ENCODE peak calls at places on chromosomes 4 and X, in four cellular contexts. L is HCT116, B is SK-N-SH, C is H1. K is an unnamed sample.

GRCh38 chr4:84070293-84070692 is 428.8 kb downstream of the NKX6-1 start:
- DNase-seq in L (no peak), B (no peak), C (no peak), K (no peak)

GRCh38 chrX:24242649-24243556 is 71.0 kb downstream of the SUPT20HL2 start:
- DNase-seq in L (no peak), B (no peak), C (no peak), K (peak)

GRCh38 chrX:112008724-112009123 is 73.9 kb downstream of the TRPC5 start:
- DNase-seq in L (no peak), B (no peak), C (no peak), K (no peak)

GRCh38 chr4:114780205-114780604 is 181.6 kb downstream of the UGT8 start:
- DNase-seq in L (peak), B (peak), C (no peak), K (peak)

GRCh38 chrX:39724544-39724943 is 373.2 kb downstream of the BCOR start:
- DNase-seq in L (no peak), B (no peak), C (no peak), K (no peak)

GRCh38 chrX:39813631-39814246 is 284.0 kb downstream of the BCOR start:
- DNase-seq in L (no peak), B (peak), C (no peak), K (no peak)

GRCh38 chr4:1752284-1753041 is 31.1 kb downstream of the TACC3 start:
- DNase-seq in L (no peak), B (no peak), C (no peak), K (no peak)

GRCh38 chrX:10882484-10882883 is 228.6 kb upstream of the HCCS start:
- DNase-seq in L (no peak), B (no peak), C (no peak), K (no peak)

GRCh38 chr4:57612279-57612678 is 502.1 kb upstream of the IGFBP7 start:
- DNase-seq in L (no peak), B (no peak), C (no peak), K (no peak)

GRCh38 chrX:114338870-114339269 is 245.0 kb upstream of the HTR2C start:
- DNase-seq in L (no peak), B (no peak), C (no peak), K (no peak)

GRCh38 chrX:82458207-82458754 is 1049.8 kb upstream of the POU3F4 start:
- DNase-seq in L (no peak), B (no peak), C (no peak), K (no peak)

GRCh38 chr4:11774346-11774745 is 345.7 kb upstream of the HS3ST1 start:
- DNase-seq in L (no peak), B (no peak), C (no peak), K (no peak)

GRCh38 chrX:65990702-65991101 is 49.2 kb downstream of the VSIG4 start:
- DNase-seq in L (no peak), B (no peak), C (no peak), K (no peak)

GRCh38 chr4:105329081-105329480 is 144.8 kb downstream of the PPA2 start:
- DNase-seq in L (no peak), B (no peak), C (no peak), K (no peak)

GRCh38 chrX:49977319-49978090 is 55.1 kb downstream of the CLCN5 start:
- DNase-seq in L (no peak), B (peak), C (no peak), K (peak)

GRCh38 chrX:102339312-102340298 is 92.6 kb downstream of the NXF2 start:
- DNase-seq in L (no peak), B (no peak), C (no peak), K (no peak)

GRCh38 chr4:138910201-138910913 is 105.2 kb upstream of the NOCT start:
- DNase-seq in L (no peak), B (peak), C (no peak), K (peak)

GRCh38 chr4:1674682-1675081 is 9.4 kb downstream of the FAM53A start:
- DNase-seq in L (no peak), B (peak), C (no peak), K (no peak)

GRCh38 chr4:80694178-80694577 is 336.3 kb upstream of the BMP3 start:
- DNase-seq in L (no peak), B (no peak), C (no peak), K (no peak)

GRCh38 chr4:28557755-28558154 is 1697.1 kb downstream of the STIM2 start:
- DNase-seq in L (no peak), B (no peak), C (no peak), K (no peak)

GRCh38 chr4:37555324-37555723 is 130.9 kb downstream of the RELL1 start:
- DNase-seq in L (no peak), B (no peak), C (no peak), K (no peak)

GRCh38 chrX:138858438-138858837 is 146.9 kb upstream of the FGF13 start:
- DNase-seq in L (no peak), B (no peak), C (no peak), K (no peak)

GRCh38 chr4:119939066-119939995 is 127.3 kb downstream of the MAD2L1 start:
- DNase-seq in L (no peak), B (no peak), C (no peak), K (no peak)

GRCh38 chrX:138128025-138128671 is 562.2 kb downstream of the ZIC3 start:
- DNase-seq in L (peak), B (peak), C (peak), K (peak)

GRCh38 chrX:48896611-48897011 is 957 bp downstream of the TIMM17B start:
- DNase-seq in L (no peak), B (no peak), C (no peak), K (peak)

GRCh38 chrX:40149286-40150175 is 51.8 kb upstream of the BCOR start:
- DNase-seq in L (no peak), B (no peak), C (peak), K (no peak)

GRCh38 chr4:76753814-76754213 is 144.1 kb downstream of the SOWAHB start:
- DNase-seq in L (no peak), B (no peak), C (no peak), K (no peak)

GRCh38 chr4:159267023-159267939 is 164.4 kb downstream of the RAPGEF2 start:
- DNase-seq in L (no peak), B (peak), C (no peak), K (no peak)

GRCh38 chr4:74235135-74235534 is 73.1 kb upstream of the EPGN start:
- DNase-seq in L (no peak), B (no peak), C (no peak), K (no peak)

GRCh38 chrX:10178866-10179463 is 22.2 kb downstream of the CLCN4 start:
- DNase-seq in L (no peak), B (no peak), C (no peak), K (no peak)

GRCh38 chr4:158532556-158533231 is 11.0 kb downstream of the RXFP1 start:
- DNase-seq in L (no peak), B (no peak), C (no peak), K (no peak)

GRCh38 chr4:145302725-145303124 is 122.3 kb upstream of the OTUD4 start:
- DNase-seq in L (no peak), B (no peak), C (no peak), K (no peak)

DNA sequence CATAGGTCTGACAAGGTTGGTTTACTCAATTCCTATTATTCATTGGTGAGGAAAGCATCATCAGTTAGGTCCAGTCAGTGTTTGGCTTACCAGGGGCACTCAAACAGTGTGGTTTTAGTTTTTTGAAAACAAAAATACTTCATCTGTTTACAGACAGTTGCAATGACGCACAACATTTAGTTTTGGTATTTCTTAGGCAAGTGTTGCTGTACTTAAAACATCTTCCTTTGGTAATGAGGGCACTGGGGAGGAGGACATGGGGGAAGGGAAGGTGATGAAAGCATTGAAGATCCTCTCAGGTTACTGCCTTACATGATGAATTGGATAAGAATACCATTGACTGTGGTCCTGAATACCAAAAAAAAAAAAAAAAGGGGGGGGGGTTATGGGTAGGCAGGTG is 93.7 kb upstream of the MAOA start:
- DNase-seq in L (no peak), B (no peak), C (no peak), K (no peak)
- TF ChIP-seq JUND in L (no peak), B (no peak), C (no peak), K (no peak)

GRCh38 chrX:69079278-69079677 is 86.0 kb downstream of the PJA1 start:
- DNase-seq in L (no peak), B (no peak), C (no peak), K (no peak)
- TF ChIP-seq JUND in L (no peak), B (no peak), C (no peak), K (no peak)

GRCh38 chrX:118188977-118189376 is 72.4 kb upstream of the KLHL13 start:
- DNase-seq in L (no peak), B (peak), C (no peak), K (no peak)
- TF ChIP-seq JUND in L (no peak), B (no peak), C (no peak), K (no peak)

DNA sequence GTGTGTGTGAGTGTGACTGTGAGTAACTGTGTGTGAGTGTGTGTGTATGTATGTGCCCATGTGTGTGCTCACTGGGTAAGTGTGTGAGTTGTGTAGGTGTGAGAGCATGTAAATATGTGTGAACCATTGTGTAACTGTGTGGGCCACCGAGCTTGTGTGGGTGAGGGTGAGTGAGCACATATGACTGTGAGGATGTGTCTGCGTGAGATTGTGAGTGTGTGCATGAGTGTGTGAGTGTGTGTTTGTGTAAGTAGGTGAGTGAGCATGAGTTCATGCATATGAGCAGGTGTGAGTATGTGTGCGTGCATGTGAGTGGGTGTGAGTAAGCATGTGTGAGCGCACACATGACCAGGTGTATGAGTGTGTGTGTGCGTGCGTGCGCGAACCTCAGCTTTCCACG is 1.4 kb upstream of the ATP2B3 start:
- DNase-seq in L (no peak), B (no peak), C (no peak), K (no peak)
- TF ChIP-seq JUND in L (no peak), B (no peak), C (no peak), K (no peak)

DNA sequence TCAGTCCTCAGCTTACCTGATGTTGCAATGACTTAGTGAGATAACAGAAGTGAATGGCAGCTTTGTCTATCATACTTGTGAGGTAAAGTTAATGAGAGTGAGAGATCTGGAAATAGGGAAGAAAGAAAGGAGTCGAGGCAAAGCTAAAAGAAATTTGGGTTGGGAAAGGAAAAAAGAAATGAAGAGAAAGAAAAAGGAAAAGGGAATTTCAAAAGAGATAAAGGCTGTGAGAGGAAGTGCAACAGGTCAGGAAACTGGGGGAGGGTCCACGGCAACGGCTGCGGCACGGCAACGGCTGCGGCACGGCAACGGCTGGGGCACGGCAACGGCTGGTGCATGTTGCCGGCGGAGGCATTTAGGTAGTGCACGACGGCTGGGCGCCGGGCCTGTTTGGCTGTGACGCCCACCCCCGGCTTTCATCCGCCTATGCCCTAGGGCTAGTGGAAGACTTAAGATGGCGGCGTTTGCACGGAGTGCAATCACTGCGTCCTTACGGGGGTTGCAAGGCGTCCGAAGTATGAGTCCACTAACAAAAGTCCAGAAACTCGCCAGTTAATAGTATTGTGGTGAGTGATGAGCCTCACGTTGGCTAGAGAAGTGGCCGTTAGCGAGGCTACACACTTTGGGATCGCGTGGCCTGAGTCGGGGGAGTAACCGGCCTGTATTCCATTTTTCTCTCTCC is 359.9 kb upstream of the ZCCHC13 start:
- DNase-seq in L (peak), B (peak), C (peak), K (peak)
- TF ChIP-seq JUND in L (no peak), B (no peak), C (peak), K (no peak)

DNA sequence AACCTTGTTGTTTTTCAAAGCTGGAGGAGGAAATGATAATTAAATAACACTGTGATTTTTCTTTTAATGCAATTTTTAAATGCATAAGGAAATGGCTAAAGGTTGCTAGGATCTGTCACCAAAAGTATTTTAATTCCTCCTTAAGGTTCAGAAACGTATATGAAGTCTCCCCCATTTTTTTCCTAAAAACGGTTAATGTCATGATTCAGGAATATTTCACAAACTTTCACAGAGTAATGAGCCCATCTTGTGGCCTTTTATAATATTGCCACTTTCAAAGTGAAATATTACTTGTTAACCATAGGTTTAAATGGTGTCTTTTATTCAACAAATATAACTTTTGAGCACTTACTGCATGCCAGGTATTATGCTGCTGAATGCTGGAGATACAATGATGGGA is 99.5 kb upstream of the USP38 start:
- DNase-seq in L (no peak), B (no peak), C (no peak), K (peak)
- TF ChIP-seq JUND in L (no peak), B (no peak), C (no peak), K (no peak)

DNA sequence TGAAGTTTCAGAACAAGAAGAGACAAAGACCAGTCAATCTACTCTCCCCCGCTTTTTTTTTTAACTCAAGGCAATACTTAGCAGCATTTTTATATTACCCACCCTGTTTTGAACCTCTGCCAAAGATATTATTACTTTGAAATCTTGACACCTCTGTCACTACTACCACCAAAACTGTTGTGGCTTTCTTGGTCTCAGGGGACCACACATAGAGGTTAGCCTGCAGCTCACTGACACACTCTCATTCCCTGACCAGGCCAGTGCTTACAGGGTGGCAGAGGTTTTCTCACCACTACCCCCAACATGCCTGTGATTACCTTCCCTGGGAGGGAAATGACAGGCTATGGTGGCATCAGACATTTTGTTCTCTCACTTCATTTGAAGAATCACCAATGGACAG is 137.4 kb upstream of the STIM2 start:
- DNase-seq in L (no peak), B (no peak), C (no peak), K (no peak)
- TF ChIP-seq JUND in L (no peak), B (no peak), C (no peak), K (no peak)

DNA sequence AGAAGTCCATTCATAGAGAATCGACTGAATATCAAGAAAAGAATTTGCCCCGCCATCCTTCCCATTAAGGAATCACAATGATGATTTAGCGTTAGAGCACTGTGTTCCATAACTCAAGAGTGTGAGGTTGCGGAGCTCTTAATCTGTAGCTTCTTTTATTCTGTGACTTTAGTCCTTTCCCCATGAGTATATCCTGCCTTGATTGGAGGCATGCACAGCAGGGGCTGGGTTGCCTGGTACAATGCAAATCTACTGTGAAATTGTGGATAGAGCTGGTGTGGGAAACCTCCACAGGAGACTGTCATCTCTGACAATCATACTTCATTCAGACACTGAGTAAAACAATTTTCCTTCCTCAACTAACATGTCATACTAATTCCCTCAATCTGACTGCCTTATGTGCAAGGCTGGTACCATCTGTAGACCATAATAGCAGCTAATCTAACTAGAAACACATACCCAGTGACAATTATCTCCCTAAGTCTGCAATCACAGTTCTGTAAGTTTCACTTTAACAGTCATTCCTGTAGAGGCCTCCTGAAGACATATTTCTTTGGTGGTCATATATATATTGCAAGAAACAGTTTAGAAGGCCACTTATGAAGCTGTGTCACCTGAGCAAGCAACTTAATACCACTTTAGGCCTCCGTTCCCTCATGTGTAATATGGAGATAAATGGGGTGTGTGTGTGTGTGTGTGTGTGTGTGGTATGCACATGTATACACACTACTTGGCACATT is 355.2 kb upstream of the FAM241A start:
- DNase-seq in L (no peak), B (no peak), C (no peak), K (no peak)
- TF ChIP-seq JUND in L (no peak), B (no peak), C (no peak), K (no peak)

K was measured in T47D.